ENCODE peak calls at places on chromosomes 12 and 14, in ten cellular contexts. X, T, P, D, C, M, H, V, N and Y are unnamed samples.

GRCh38 chr14:75487155-75487671 is 35.1 kb upstream of the BATF start:
- DNase-seq in V (no peak), X (peak), M (no peak), D (no peak), T (no peak), C (no peak), P (no peak), N (no peak), H (no peak), Y (no peak)

GRCh38 chr14:73731111-73731510 is 16.9 kb upstream of the PNMA1 start:
- DNase-seq in N (no peak), P (no peak), M (no peak), D (peak), T (no peak), V (no peak), H (no peak), X (no peak), C (peak), Y (no peak)

GRCh38 chr14:71078481-71078880 is 171.2 kb downstream of the PCNX1 start:
- DNase-seq in N (no peak), M (no peak), P (no peak), H (no peak), C (no peak), T (no peak), D (no peak), X (no peak), V (no peak), Y (no peak)

GRCh38 chr14:89012272-89013097 is 188.0 kb downstream of the TTC8 start:
- DNase-seq in V (no peak), H (no peak), M (no peak), T (no peak), C (no peak), N (no peak), P (no peak), X (no peak), D (no peak), Y (no peak)

GRCh38 chr14:74019408-74019714 is 212 bp downstream of the BBOF1 start:
- DNase-seq in M (no peak), H (no peak), P (no peak), V (no peak), N (no peak), D (no peak), X (no peak), T (no peak), C (no peak), Y (no peak)

GRCh38 chr14:100025111-100025510 is 40.1 kb upstream of the EVL start:
- DNase-seq in H (no peak), N (peak), T (peak), M (no peak), C (peak), X (no peak), V (no peak), D (peak), P (peak), Y (no peak)

GRCh38 chr12:44873898-44874297 is 2.2 kb downstream of the NELL2 start:
- DNase-seq in X (no peak), P (no peak), V (no peak), C (no peak), M (no peak), T (peak), N (no peak), H (no peak), D (no peak), Y (no peak)

GRCh38 chr14:77069551-77069950 is 28.5 kb upstream of the CIPC start:
- DNase-seq in M (no peak), X (no peak), P (no peak), C (no peak), H (no peak), D (no peak), V (no peak), T (no peak), N (no peak), Y (no peak)

GRCh38 chr12:52506858-52507715 is 13.1 kb downstream of the KRT5 start:
- DNase-seq in V (peak), X (no peak), C (no peak), D (no peak), H (no peak), M (no peak), T (peak), N (peak), P (no peak), Y (no peak)

GRCh38 chr14:21525995-21526671 is at the start of gene SALL2:
- DNase-seq in C (peak), V (peak), P (peak), X (peak), D (peak), N (peak), M (peak), T (peak), H (peak), Y (no peak)

GRCh38 chr12:121580959-121581680 is at the start of gene KDM2B:
- DNase-seq in P (peak), X (no peak), H (no peak), T (peak), C (peak), N (peak), D (no peak), M (peak), V (no peak), Y (no peak)

GRCh38 chr12:91890742-91891141 is 254.9 kb downstream of the BTG1 start:
- DNase-seq in M (no peak), P (no peak), V (no peak), C (no peak), N (no peak), T (no peak), D (no peak), H (no peak), X (no peak), Y (no peak)

GRCh38 chr12:106195638-106196037 is 52.2 kb downstream of the CKAP4 start:
- DNase-seq in N (no peak), V (no peak), P (peak), T (peak), C (peak), M (peak), X (no peak), D (peak), H (no peak), Y (no peak)

GRCh38 chr12:114709112-114709511 is 25.1 kb upstream of the TBX3 start:
- DNase-seq in M (no peak), H (no peak), N (no peak), X (no peak), P (no peak), V (no peak), C (no peak), D (no peak), T (no peak), Y (no peak)

GRCh38 chr12:22105542-22105941 is 59.5 kb downstream of the CMAS start:
- DNase-seq in H (no peak), C (no peak), X (no peak), P (no peak), T (no peak), M (no peak), D (no peak), N (no peak), V (no peak), Y (no peak)

GRCh38 chr14:76780058-76780345 is 18.7 kb downstream of the VASH1 start:
- DNase-seq in P (no peak), H (no peak), D (no peak), C (no peak), V (no peak), M (no peak), N (peak), T (no peak), X (no peak), Y (no peak)

GRCh38 chr14:59631237-59631636 is 54.6 kb upstream of the CCDC175 start:
- DNase-seq in M (no peak), V (no peak), C (peak), P (no peak), D (no peak), T (peak), N (peak), H (no peak), X (no peak), Y (no peak)

GRCh38 chr12:91111366-91112321 is at the start of gene LUM:
- DNase-seq in T (peak), P (no peak), N (no peak), V (no peak), M (no peak), C (peak), D (peak), X (no peak), H (no peak), Y (no peak)

GRCh38 chr14:101839661-101840060 is 78.2 kb downstream of the PPP2R5C start:
- DNase-seq in V (no peak), M (no peak), D (no peak), P (no peak), C (no peak), N (no peak), H (no peak), T (no peak), X (no peak), Y (no peak)

GRCh38 chr12:113242018-113242418 is 20.8 kb downstream of the TPCN1 start:
- DNase-seq in V (no peak), D (peak), C (no peak), M (no peak), T (no peak), X (peak), P (peak), H (no peak), N (no peak), Y (no peak)

GRCh38 chr12:130818381-130819247 is 20.4 kb downstream of the STX2 start:
- DNase-seq in M (peak), X (peak), D (peak), H (peak), V (no peak), P (peak), N (peak), C (peak), T (peak), Y (peak)

GRCh38 chr12:52379536-52379935 is 5.9 kb downstream of the KRT84 start:
- DNase-seq in T (no peak), M (no peak), X (no peak), N (no peak), C (no peak), V (no peak), D (no peak), H (no peak), P (no peak), Y (no peak)

GRCh38 chr12:111588010-111588409 is 11.1 kb downstream of the ATXN2 start:
- DNase-seq in N (no peak), M (no peak), D (no peak), P (no peak), X (no peak), V (no peak), T (no peak), C (no peak), H (no peak), Y (no peak)

GRCh38 chr12:112848338-112848715 is 56.8 kb downstream of the RPH3A start:
- DNase-seq in D (no peak), M (no peak), P (no peak), N (no peak), V (no peak), T (no peak), X (no peak), H (no peak), C (no peak), Y (no peak)

GRCh38 chr12:82708507-82708906 is 21.8 kb downstream of the TMTC2 start:
- DNase-seq in H (no peak), X (no peak), V (no peak), T (peak), M (peak), D (no peak), N (peak), P (no peak), C (peak), Y (no peak)

GRCh38 chr14:24943024-24943423 is 106.9 kb downstream of the STXBP6 start:
- DNase-seq in M (no peak), C (no peak), P (no peak), X (no peak), N (peak), H (no peak), V (no peak), T (no peak), D (no peak), Y (no peak)

GRCh38 chr12:15855646-15856045 is 26.5 kb upstream of the STRAP start:
- DNase-seq in D (no peak), M (no peak), T (peak), X (no peak), P (no peak), N (no peak), C (no peak), H (no peak), V (no peak), Y (no peak)

GRCh38 chr12:69266045-69266635 is 26.8 kb downstream of the CPSF6 start:
- DNase-seq in T (peak), P (no peak), M (no peak), N (no peak), V (peak), X (no peak), C (no peak), D (no peak), H (no peak), Y (no peak)

GRCh38 chr14:42299692-42300091 is 693.0 kb downstream of the LRFN5 start:
- DNase-seq in H (no peak), N (no peak), V (no peak), P (no peak), D (no peak), C (no peak), T (peak), M (no peak), X (no peak), Y (no peak)

GRCh38 chr14:90511795-90512331 is 115.0 kb downstream of the CALM1 start:
- DNase-seq in V (no peak), D (no peak), H (no peak), N (no peak), X (no peak), T (no peak), M (no peak), P (no peak), C (no peak), Y (no peak)

GRCh38 chr14:96095058-96095457 is 55.9 kb downstream of the C14orf132 start:
- DNase-seq in N (no peak), M (no peak), P (no peak), V (no peak), X (no peak), C (no peak), T (no peak), D (no peak), H (no peak), Y (no peak)

GRCh38 chr12:132640936-132641335 is 22.4 kb downstream of the P2RX2 start:
- DNase-seq in C (no peak), V (no peak), M (no peak), P (no peak), D (peak), H (no peak), T (no peak), X (no peak), N (no peak), Y (no peak)

GRCh38 chr12:49901986-49902385 is 1.7 kb downstream of the FAIM2 start:
- DNase-seq in C (no peak), X (no peak), H (no peak), V (no peak), D (peak), T (no peak), N (no peak), P (no peak), M (no peak), Y (no peak)

GRCh38 chr14:51593397-51593796 is 58.3 kb upstream of the FRMD6 start:
- DNase-seq in D (no peak), T (peak), H (no peak), X (no peak), M (no peak), C (no peak), V (no peak), N (no peak), P (no peak), Y (no peak)

GRCh38 chr12:49340095-49340870 is 3.3 kb upstream of the C1QL4 start:
- DNase-seq in C (no peak), D (no peak), H (no peak), X (no peak), N (no peak), T (no peak), M (no peak), P (peak), V (no peak), Y (no peak)

GRCh38 chr12:27772328-27773049 is 7.5 kb upstream of the KLHL42 start:
- DNase-seq in H (no peak), T (no peak), C (no peak), D (no peak), N (no peak), X (no peak), P (no peak), V (no peak), M (no peak), Y (no peak)

GRCh38 chr14:98955036-98955740 is 316.8 kb downstream of the BCL11B start:
- DNase-seq in H (no peak), V (no peak), N (no peak), X (no peak), T (no peak), P (no peak), C (no peak), D (no peak), M (no peak), Y (no peak)

GRCh38 chr12:59708059-59708458 is 112.2 kb downstream of the SLC16A7 start:
- DNase-seq in D (no peak), H (no peak), P (no peak), V (peak), T (peak), X (no peak), N (no peak), C (no peak), M (no peak), Y (no peak)

GRCh38 chr12:63846249-63846967 is 1.9 kb downstream of the SRGAP1 start:
- DNase-seq in V (no peak), X (no peak), D (no peak), M (no peak), T (no peak), N (no peak), H (no peak), P (no peak), C (no peak), Y (no peak)

GRCh38 chr12:63843613-63844390 is 698 bp upstream of the SRGAP1 start:
- DNase-seq in X (peak), T (peak), C (peak), V (peak), N (peak), H (peak), D (peak), M (peak), P (peak), Y (peak)

GRCh38 chr12:63845726-63846125 is 1.2 kb downstream of the SRGAP1 start:
- DNase-seq in V (no peak), T (peak), H (no peak), P (no peak), C (no peak), X (no peak), N (no peak), M (no peak), D (no peak), Y (no peak)

GRCh38 chr12:63841611-63842010 is 2.9 kb upstream of the SRGAP1 start:
- DNase-seq in V (no peak), D (no peak), X (no peak), H (no peak), N (no peak), T (peak), C (no peak), M (no peak), P (no peak), Y (no peak)

GRCh38 chr12:63844391-63845341 is at the start of gene SRGAP1:
- DNase-seq in M (peak), D (peak), H (no peak), T (peak), V (no peak), C (peak), X (no peak), N (peak), P (peak), Y (no peak)
- TF ChIP-seq CTCF in M (no peak), D (no peak), H (no peak), T (peak), V (peak), C (no peak), X (no peak), N (no peak), P (no peak), Y (no peak)

GRCh38 chr12:46159239-46159901 is 109.5 kb downstream of the SLC38A1 start:
- DNase-seq in D (no peak), N (no peak), P (no peak), X (no peak), C (no peak), M (no peak), H (no peak), V (no peak), T (no peak), Y (no peak)
- TF ChIP-seq CTCF in D (no peak), N (no peak), P (no peak), X (no peak), C (no peak), M (no peak), H (no peak), V (no peak), T (no peak), Y (no peak)

DNA sequence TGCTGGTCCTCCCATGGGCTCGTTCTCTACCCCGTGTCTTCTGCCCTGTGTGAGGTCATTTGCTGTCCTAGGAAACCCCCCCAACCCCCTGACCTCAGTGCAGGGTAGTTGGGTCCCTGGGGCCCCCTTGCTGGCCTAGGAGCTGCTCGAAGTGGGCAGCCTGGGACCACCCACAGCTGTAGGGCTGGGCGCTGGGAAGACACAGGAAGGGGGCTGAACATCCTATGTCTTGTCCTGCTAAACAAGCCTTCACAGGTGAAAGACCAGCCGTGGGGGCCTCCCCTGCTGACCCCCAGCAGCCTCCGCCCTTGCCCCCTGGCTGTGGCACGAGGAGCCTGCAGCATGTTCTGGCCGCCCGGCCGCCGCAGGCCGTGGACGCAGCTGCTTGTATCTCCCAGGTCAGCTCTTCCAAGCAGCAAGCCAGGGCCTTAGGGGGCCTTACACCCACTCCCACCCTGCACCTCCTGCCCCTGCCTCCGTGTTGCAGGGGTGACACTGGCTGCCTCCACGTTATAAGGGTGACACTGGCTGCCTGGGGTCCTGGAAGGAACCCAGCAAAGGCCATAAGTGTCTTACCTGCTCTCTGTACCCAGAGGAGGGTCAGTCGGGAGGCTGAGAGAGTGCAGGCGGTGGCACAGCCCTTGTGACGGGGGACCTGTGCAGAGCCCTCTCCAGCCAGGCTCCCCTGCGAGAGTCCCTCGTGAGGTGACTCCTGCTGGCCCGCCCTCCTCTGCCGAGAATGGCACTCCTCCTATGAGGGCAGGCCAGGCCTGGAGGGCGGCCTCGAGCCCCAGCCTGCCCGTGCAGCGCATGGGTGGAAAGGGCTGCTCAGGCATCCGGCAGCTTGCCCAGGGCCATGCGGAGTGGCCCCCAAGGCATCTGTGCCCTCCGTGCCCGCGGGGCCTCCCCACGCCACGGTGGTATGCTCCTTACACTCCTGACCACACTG is 11.5 kb upstream of the TEX22 start:
- DNase-seq in X (no peak), H (no peak), P (no peak), C (no peak), D (no peak), N (no peak), V (no peak), T (no peak), M (no peak), Y (no peak)
- TF ChIP-seq CTCF in X (no peak), H (no peak), P (no peak), C (no peak), D (no peak), N (no peak), V (no peak), T (no peak), M (no peak), Y (no peak)

GRCh38 chr12:3667485-3667884 is 85.4 kb downstream of the CRACR2A start:
- DNase-seq in C (no peak), T (peak), M (no peak), H (no peak), N (no peak), D (no peak), V (no peak), X (no peak), P (no peak), Y (no peak)
- TF ChIP-seq CTCF in C (no peak), T (peak), M (no peak), H (no peak), N (peak), D (no peak), V (no peak), X (no peak), P (no peak), Y (no peak)

GRCh38 chr14:87014854-87015253 is 978.1 kb downstream of the GALC start:
- DNase-seq in C (no peak), H (no peak), D (no peak), T (no peak), P (no peak), X (no peak), V (no peak), N (no peak), M (no peak), Y (no peak)
- TF ChIP-seq CTCF in C (no peak), H (no peak), D (no peak), T (no peak), P (no peak), X (no peak), V (no peak), N (peak), M (no peak), Y (no peak)

GRCh38 chr12:81332054-81332453 is 254.2 kb downstream of the ACSS3 start:
- DNase-seq in X (no peak), C (no peak), D (no peak), T (no peak), V (no peak), P (no peak), M (no peak), N (no peak), H (no peak), Y (no peak)

GRCh38 chr12:81329088-81329487 is 251.2 kb downstream of the ACSS3 start:
- DNase-seq in D (no peak), H (no peak), C (no peak), X (no peak), T (peak), V (no peak), N (peak), M (no peak), P (no peak), Y (no peak)

GRCh38 chr12:81330480-81330879 is 252.6 kb downstream of the ACSS3 start:
- DNase-seq in X (no peak), N (no peak), M (no peak), T (peak), H (no peak), V (no peak), D (no peak), P (no peak), C (no peak), Y (no peak)

GRCh38 chr12:81327458-81327857 is 249.6 kb downstream of the ACSS3 start:
- DNase-seq in H (no peak), P (no peak), D (no peak), T (no peak), X (no peak), N (no peak), V (no peak), C (no peak), M (no peak), Y (no peak)
- TF ChIP-seq CTCF in H (no peak), P (no peak), D (no peak), T (no peak), X (no peak), N (no peak), V (no peak), C (no peak), M (no peak), Y (no peak)